ENCODE peak calls at places on chromosomes 12 and 14, in six cellular contexts. M, D, L, P, R and H are unnamed samples.
A peak's percentile ranks its signal among the peaks of the same experiment; 100 is the strongest.

GRCh38 chr14:67167420-67168109 is 21.7 kb upstream of the GARIN2 start:
- DNase-seq in R (peak; percentile 14), L (no peak), M (no peak), P (no peak), D (no peak), H (no peak)

GRCh38 chr12:15688838-15689237 is 100.3 kb downstream of the EPS8 start:
- DNase-seq in L (no peak), P (no peak), M (no peak), R (no peak), D (no peak), H (no peak)

GRCh38 chr12:118052324-118053070 is 8.5 kb downstream of the WSB2 start:
- DNase-seq in D (no peak), P (peak; percentile 86), M (no peak), L (no peak), R (peak; percentile 99), H (peak; percentile 99)

GRCh38 chr12:93536766-93537515 is 35.5 kb upstream of the SOCS2 start:
- DNase-seq in D (no peak), P (no peak), R (no peak), M (no peak), L (no peak), H (no peak)

GRCh38 chr14:88241810-88242209 is 81.3 kb downstream of the KCNK10 start:
- DNase-seq in R (no peak), M (no peak), D (no peak), P (no peak), L (no peak), H (no peak)

GRCh38 chr12:107767466-107767865 is 6.5 kb upstream of the PRDM4 start:
- DNase-seq in L (no peak), D (no peak), P (no peak), R (no peak), M (no peak), H (no peak)

GRCh38 chr14:60328588-60328987 is 79.6 kb downstream of the PPM1A start:
- DNase-seq in L (no peak), M (no peak), P (no peak), R (no peak), D (no peak), H (no peak)

GRCh38 chr12:95277139-95277538 is 59.5 kb downstream of the VEZT start:
- DNase-seq in M (no peak), R (no peak), P (no peak), L (no peak), D (no peak), H (no peak)

GRCh38 chr12:121080909-121081308 is 41.9 kb upstream of the OASL start:
- DNase-seq in M (no peak), L (no peak), P (no peak), D (no peak), R (no peak), H (no peak)

GRCh38 chr14:71586131-71586893 is 345.9 kb upstream of the RGS6 start:
- DNase-seq in M (peak; percentile 55), L (no peak), P (no peak), D (no peak), R (no peak), H (no peak)

GRCh38 chr14:75913183-75913582 is 68.6 kb downstream of the TGFB3 start:
- DNase-seq in L (no peak), P (no peak), D (no peak), R (no peak), M (no peak), H (peak; percentile 37)

GRCh38 chr12:54053625-54054441 is at the start of gene HOXC4:
- DNase-seq in R (no peak), M (no peak), L (no peak), P (no peak), D (no peak), H (no peak)

GRCh38 chr12:68482660-68483059 is 128.0 kb upstream of the RAP1B start:
- DNase-seq in M (no peak), L (no peak), P (no peak), R (no peak), D (peak; percentile 27), H (peak; percentile 57)

GRCh38 chr12:79275631-79276030 is 411.1 kb downstream of the SYT1 start:
- DNase-seq in M (no peak), L (no peak), P (no peak), R (no peak), D (no peak), H (no peak)

GRCh38 chr12:108191938-108192337 is 62.9 kb downstream of the WSCD2 start:
- DNase-seq in D (no peak), M (peak; percentile 95), R (no peak), P (no peak), L (no peak), H (no peak)

GRCh38 chr12:96263449-96263902 is 69.3 kb downstream of the ELK3 start:
- DNase-seq in D (no peak), L (no peak), R (no peak), M (no peak), P (no peak), H (no peak)

GRCh38 chr12:64828713-64829112 is 4.3 kb downstream of the TBC1D30 start:
- DNase-seq in P (no peak), D (no peak), M (no peak), L (no peak), R (no peak), H (no peak)

GRCh38 chr12:123062682-123063426 is 82.4 kb downstream of the ARL6IP4 start:
- DNase-seq in M (no peak), P (no peak), D (no peak), R (peak; percentile 21), L (no peak), H (peak; percentile 79)

GRCh38 chr14:22658951-22659350 is 14.8 kb upstream of the OR6J1 start:
- DNase-seq in P (no peak), D (no peak), L (no peak), R (no peak), M (no peak), H (no peak)

GRCh38 chr14:103151270-103151933 is 28.1 kb downstream of the TNFAIP2 start:
- DNase-seq in L (no peak), M (no peak), D (no peak), P (no peak), R (no peak), H (no peak)

GRCh38 chr12:113803829-113804140 is 162.3 kb downstream of the RBM19 start:
- DNase-seq in L (no peak), P (no peak), D (no peak), M (no peak), R (no peak), H (no peak)

GRCh38 chr12:57732270-57732669 is 6.3 kb downstream of the AGAP2 start:
- DNase-seq in R (no peak), P (no peak), D (no peak), L (no peak), M (no peak), H (no peak)

GRCh38 chr12:50246873-50247612 is 36.3 kb downstream of the LIMA1 start:
- DNase-seq in R (peak; percentile 99), L (no peak), P (peak; percentile 91), M (no peak), D (no peak), H (peak; percentile 98)

GRCh38 chr14:79601579-79601978 is 609.7 kb downstream of the DIO2 start:
- DNase-seq in L (no peak), P (no peak), R (no peak), M (no peak), D (no peak), H (no peak)

GRCh38 chr12:2503036-2503435 is 291.7 kb upstream of the FKBP4 start:
- DNase-seq in P (no peak), L (no peak), M (no peak), D (no peak), R (no peak), H (no peak)

GRCh38 chr12:90829044-90829443 is 125.9 kb downstream of the CCER1 start:
- DNase-seq in D (no peak), L (no peak), M (no peak), R (no peak), P (no peak), H (no peak)

GRCh38 chr14:80425686-80426085 is 214.4 kb upstream of the DIO2 start:
- DNase-seq in D (no peak), L (no peak), P (no peak), R (peak; percentile 40), M (no peak), H (no peak)

GRCh38 chr12:3247596-3248270 is 170.6 kb downstream of the TSPAN9 start:
- DNase-seq in M (no peak), P (no peak), R (no peak), L (no peak), D (no peak), H (no peak)

GRCh38 chr14:30525833-30526232 is 33.1 kb upstream of the G2E3 start:
- DNase-seq in R (no peak), M (no peak), P (no peak), L (no peak), D (no peak), H (no peak)

GRCh38 chr14:101116065-101116464 is 212.5 kb upstream of the RTL1 start:
- DNase-seq in R (no peak), M (no peak), D (no peak), L (no peak), P (no peak), H (no peak)

GRCh38 chr12:6821271-6821673 is 349 bp upstream of the GPR162 start:
- DNase-seq in D (no peak), R (no peak), M (peak; percentile 70), L (no peak), P (peak; percentile 83), H (no peak)

GRCh38 chr12:67795235-67795634 is 146.7 kb downstream of the DYRK2 start:
- DNase-seq in D (no peak), L (no peak), P (no peak), R (peak; percentile 65), M (no peak), H (peak; percentile 80)

GRCh38 chr12:52066346-52067080 is 3.3 kb upstream of the ATG101 start:
- DNase-seq in L (no peak), P (no peak), D (no peak), M (no peak), R (no peak), H (no peak)

GRCh38 chr12:113232787-113233585 is 11.7 kb downstream of the TPCN1 start:
- DNase-seq in R (no peak), P (peak; percentile 86), D (peak; percentile 76), L (no peak), M (peak; percentile 99), H (no peak)